ENCODE peak calls at places on chromosome 22, in six cellular contexts. S is effector memory CD4-positive, alpha-beta T cell; X is upper lobe of left lung; D is PC-3; H is MM.1S; C is body of pancreas. U is an unnamed sample.
A peak's percentile ranks its signal among the peaks of the same experiment; 100 is the strongest.

GRCh38 chr22:41288245-41288946 is 2.4 kb upstream of the RANGAP1 start:
- DNase-seq in H (no peak), S (no peak), D (peak; percentile 87), X (no peak), C (peak; percentile 59), U (peak; percentile 55)

GRCh38 chr22:42188808-42189447 is 58.3 kb upstream of the CYP2D6 start:
- DNase-seq in X (no peak), D (peak; percentile 60), H (no peak), C (no peak), S (no peak), U (peak; percentile 51)

GRCh38 chr22:42732071-42732470 is 11.4 kb upstream of the A4GALT start:
- DNase-seq in X (no peak), D (no peak), H (no peak), S (no peak), C (no peak), U (no peak)

GRCh38 chr22:27990879-27991278 is 71.8 kb upstream of the PITPNB start:
- DNase-seq in D (peak; percentile 6), S (no peak), X (no peak), C (no peak), H (no peak), U (no peak)

GRCh38 chr22:24398409-24398808 is 29.0 kb upstream of the ADORA2A start:
- DNase-seq in D (no peak), C (no peak), X (no peak), S (no peak), H (no peak), U (no peak)

GRCh38 chr22:47200273-47201051 is 438.0 kb downstream of the TBC1D22A start:
- DNase-seq in D (no peak), S (no peak), X (peak; percentile 70), C (peak; percentile 29), H (no peak), U (no peak)

GRCh38 chr22:37557321-37558001 is 2.8 kb upstream of the CDC42EP1 start:
- DNase-seq in S (no peak), X (no peak), H (no peak), D (no peak), C (peak; percentile 59), U (no peak)

GRCh38 chr22:46149493-46149997 is 781 bp upstream of the PPARA start:
- DNase-seq in C (peak; percentile 73), D (no peak), X (peak; percentile 90), S (peak; percentile 37), H (peak; percentile 35), U (no peak)

GRCh38 chr22:36331912-36332622 is 55.7 kb downstream of the MYH9 start:
- DNase-seq in S (peak; percentile 51), X (no peak), C (peak; percentile 46), H (peak; percentile 69), D (peak; percentile 68), U (no peak)

GRCh38 chr22:25153961-25154685 is 45.5 kb upstream of the CRYBB3 start:
- DNase-seq in X (no peak), C (peak; percentile 41), S (no peak), H (no peak), D (peak; percentile 69), U (peak; percentile 16)

GRCh38 chr22:29149841-29150555 is 55.7 kb upstream of the EMID1 start:
- DNase-seq in S (no peak), X (no peak), C (no peak), H (no peak), D (no peak), U (no peak)

GRCh38 chr22:29150701-29151100 is 55.0 kb upstream of the EMID1 start:
- DNase-seq in X (no peak), C (no peak), H (no peak), D (no peak), S (no peak), U (no peak)

GRCh38 chr22:29152381-29153138 is 53.1 kb upstream of the EMID1 start:
- DNase-seq in X (no peak), C (no peak), D (no peak), S (no peak), H (no peak), U (no peak)

GRCh38 chr22:29151316-29151715 is 54.4 kb upstream of the EMID1 start:
- DNase-seq in S (no peak), C (no peak), X (no peak), D (no peak), H (no peak), U (no peak)

GRCh38 chr22:29152045-29152380 is 53.7 kb upstream of the EMID1 start:
- DNase-seq in S (no peak), H (no peak), D (no peak), X (no peak), C (no peak), U (no peak)
- H3K4me3 ChIP-seq in S (no peak overlapping the region), H (no peak overlapping the region), D (no peak overlapping the region), X (no peak overlapping the region), C (no peak overlapping the region), U (no peak overlapping the region)

DNA sequence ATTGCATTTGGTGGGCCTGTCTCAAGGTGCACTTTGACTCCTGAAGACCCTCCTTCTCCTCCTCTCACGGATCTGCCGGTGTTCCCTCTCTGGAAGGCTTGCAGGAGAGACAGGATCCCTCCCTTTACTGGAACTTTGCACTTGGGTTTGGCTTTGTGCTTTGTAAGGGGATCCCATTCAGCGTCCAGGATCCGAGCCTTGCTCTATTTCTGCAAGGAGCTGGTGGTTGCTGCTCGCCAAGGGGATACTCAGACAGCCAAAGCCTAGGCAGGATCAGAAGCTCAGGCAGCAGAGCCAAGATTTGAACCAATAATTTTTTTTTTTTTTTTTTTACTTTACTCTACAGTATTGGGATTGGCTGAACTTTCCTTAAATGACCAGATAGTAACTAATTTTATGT is 25.0 kb downstream of the BCR start:
- DNase-seq in H (no peak), C (no peak), D (no peak), X (no peak), S (no peak), U (no peak)
- H3K4me3 ChIP-seq in H (no peak overlapping the region), C (no peak overlapping the region), D (no peak overlapping the region), X (no peak overlapping the region), S (no peak overlapping the region), U (no peak overlapping the region)

DNA sequence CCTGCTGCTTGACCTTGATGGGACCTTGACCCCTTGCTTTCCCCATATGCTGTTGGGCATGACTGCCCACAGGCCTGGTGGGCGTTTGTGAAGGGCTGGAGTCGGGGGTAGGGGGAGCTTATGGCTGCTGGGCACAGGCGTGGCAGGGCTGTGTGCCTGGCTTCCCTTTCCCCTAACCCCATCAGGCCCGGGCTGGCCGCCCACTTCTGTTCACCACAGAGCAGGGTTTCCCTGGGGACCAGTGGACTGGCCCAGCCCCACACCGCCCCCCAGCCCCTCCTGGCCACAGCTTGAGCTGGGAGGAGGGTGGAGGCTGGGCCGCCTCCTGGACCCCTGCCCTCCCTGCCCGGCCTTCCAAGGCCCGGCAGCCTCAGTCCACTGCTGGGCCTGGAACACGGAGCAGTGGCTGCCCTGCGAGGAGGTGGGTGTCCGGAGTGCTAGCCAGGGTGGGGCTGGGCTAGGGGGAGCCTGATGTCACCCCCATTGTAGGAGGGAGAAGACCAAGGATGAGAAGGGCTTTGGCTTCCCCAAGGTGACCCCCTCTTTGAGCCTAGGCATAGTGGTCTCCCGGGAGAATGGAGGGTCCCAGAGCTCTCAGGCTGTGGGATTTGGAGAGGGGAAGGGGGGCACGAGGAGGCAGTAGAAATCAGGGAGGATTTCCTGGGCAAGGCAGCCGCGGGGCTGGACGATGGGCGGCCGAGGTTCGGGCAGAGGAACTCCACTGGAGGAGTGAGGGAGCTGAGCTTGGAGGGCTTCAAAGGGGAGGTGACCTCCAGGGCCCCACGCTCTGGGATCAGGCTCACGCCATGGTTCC is at the start of gene AIFM3:
- DNase-seq in X (peak; percentile 84), D (no peak), S (no peak), H (no peak), C (no peak), U (no peak)
- H3K4me3 ChIP-seq in X (no peak within 1 kb of the TSS), D (no peak within 1 kb of the TSS), S (no peak within 1 kb of the TSS), H (no peak within 1 kb of the TSS), C (no peak within 1 kb of the TSS), U (no peak within 1 kb of the TSS)

DNA sequence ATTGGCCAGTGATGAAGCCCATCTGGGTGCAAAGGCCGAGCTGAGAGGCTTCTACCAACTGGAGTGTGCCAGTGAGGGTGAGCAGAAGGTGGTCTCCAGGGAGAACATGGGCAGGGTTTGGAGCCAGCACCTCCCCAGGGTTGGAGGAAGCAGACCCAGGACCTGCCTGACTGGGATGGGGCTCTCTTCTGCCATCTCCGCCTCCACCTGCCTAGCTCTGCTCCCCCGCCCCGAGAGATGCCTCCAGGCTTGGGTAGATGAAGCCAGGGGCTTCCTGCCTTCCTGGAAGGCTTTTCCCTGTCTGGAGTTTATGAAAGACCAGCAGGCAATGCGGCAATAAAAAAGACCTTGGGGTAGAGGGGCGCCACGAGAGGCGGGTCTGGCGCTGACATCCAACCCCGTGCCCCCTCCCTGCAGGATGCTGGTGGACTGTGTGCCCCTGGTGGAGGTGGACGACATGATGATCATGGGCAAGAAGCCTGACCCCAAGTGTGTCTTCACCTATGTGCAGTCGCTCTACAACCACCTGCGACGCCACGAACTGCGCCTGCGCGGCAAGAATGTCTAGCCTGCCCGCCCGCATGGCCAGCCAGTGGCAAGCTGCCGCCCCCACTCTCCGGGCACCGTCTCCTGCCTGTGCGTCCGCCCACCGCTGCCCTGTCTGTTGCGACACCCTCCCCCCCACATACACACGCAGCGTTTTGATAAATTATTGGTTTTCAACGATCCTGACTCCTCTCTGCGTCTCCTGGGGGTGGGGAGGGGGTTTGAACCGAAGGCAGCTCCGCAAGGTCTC is 3.3 kb downstream of the SELENOM start:
- DNase-seq in D (no peak), H (no peak), S (no peak), C (no peak), X (peak; percentile 85), U (no peak)
- H3K4me3 ChIP-seq in D (no peak overlapping the region), H (no peak overlapping the region), S (no peak overlapping the region), C (no peak overlapping the region), X (no peak overlapping the region), U (no peak overlapping the region)